ENCODE peak calls at places on chromosomes 1 and 21, in four cellular contexts. I is NCI-H524, D is lower lobe of right lung, K is naive B cell. A is an unnamed sample.

GRCh38 chr1:183590225-183591191 is at the start of gene NCF2:
- DNase-seq in I (no peak), D (peak; percentile 52), K (peak; percentile 89), A (peak; percentile 41)

GRCh38 chr1:94579876-94580294 is 38.3 kb upstream of the F3 start:
- DNase-seq in I (no peak), D (no peak), K (no peak), A (peak; percentile 98)

GRCh38 chr1:77218477-77219165 is 609 bp downstream of the PIGK start:
- DNase-seq in I (peak; percentile 18), D (no peak), K (no peak), A (peak; percentile 46)

GRCh38 chr1:17874665-17875064 is 119.5 kb downstream of the ACTL8 start:
- DNase-seq in I (no peak), D (no peak), K (no peak), A (peak; percentile 97)

GRCh38 chr1:109201123-109201703 is 12.5 kb upstream of the SARS1 start:
- DNase-seq in I (peak; percentile 52), D (peak; percentile 50), K (no peak), A (peak; percentile 80)

GRCh38 chr1:20058531-20058930 is 11.5 kb upstream of the PLA2G5 start:
- DNase-seq in I (no peak), D (no peak), K (no peak), A (peak; percentile 87)

GRCh38 chr1:202285908-202286307 is 55.8 kb downstream of the UBE2T start:
- DNase-seq in I (no peak), D (no peak), K (no peak), A (no peak)

GRCh38 chr1:153260473-153260979 is 1.0 kb downstream of the LORICRIN start:
- DNase-seq in I (no peak), D (no peak), K (peak; percentile 12), A (no peak)

GRCh38 chr1:228510101-228510850 is 23.1 kb downstream of the RNF187 start:
- DNase-seq in I (no peak), D (no peak), K (no peak), A (no peak)

GRCh38 chr1:153548722-153549695 is at the start of gene S100A3:
- DNase-seq in I (no peak), D (peak; percentile 45), K (no peak), A (peak; percentile 97)

GRCh38 chr1:36162680-36163079 is 6.7 kb downstream of the MAP7D1 start:
- DNase-seq in I (no peak), D (no peak), K (no peak), A (no peak)

GRCh38 chr1:107840746-107841145 is 124.2 kb downstream of the VAV3 start:
- DNase-seq in I (no peak), D (no peak), K (peak; percentile 35), A (no peak)

GRCh38 chr1:228334226-228334935 is 72.3 kb downstream of the TRIM11 start:
- DNase-seq in I (no peak), D (peak; percentile 44), K (no peak), A (no peak)

GRCh38 chr1:198701766-198702539 is 63.1 kb downstream of the PTPRC start:
- DNase-seq in I (no peak), D (no peak), K (peak; percentile 25), A (no peak)

GRCh38 chr1:204443871-204444581 is 32.4 kb upstream of the PPP1R15B start:
- DNase-seq in I (no peak), D (no peak), K (no peak), A (no peak)

GRCh38 chr1:30847358-30847972 is 61.1 kb downstream of the SDC3 start:
- DNase-seq in I (no peak), D (peak; percentile 80), K (no peak), A (peak; percentile 54)

GRCh38 chr1:47431534-47431933 is 6.3 kb upstream of the FOXD2 start:
- DNase-seq in I (no peak), D (no peak), K (no peak), A (peak; percentile 90)

GRCh38 chr1:25702101-25702775 is 85.6 kb downstream of the MAN1C1 start:
- DNase-seq in I (no peak), D (no peak), K (no peak), A (peak; percentile 74)

GRCh38 chr1:65979645-65980044 is 186.9 kb downstream of the PDE4B start:
- DNase-seq in I (no peak), D (no peak), K (no peak), A (no peak)

GRCh38 chr21:32347887-32348450 is 44.8 kb downstream of the URB1 start:
- DNase-seq in I (no peak), D (no peak), K (no peak), A (no peak)

GRCh38 chr21:38384675-38385074 is 113.6 kb downstream of the ERG start:
- DNase-seq in I (no peak), D (no peak), K (no peak), A (no peak)

GRCh38 chr21:26641062-26641461 is 68.0 kb upstream of the CYYR1 start:
- DNase-seq in I (no peak), D (no peak), K (no peak), A (no peak)

GRCh38 chr1:208107817-208108608 is 136.2 kb downstream of the PLXNA2 start:
- DNase-seq in I (no peak), D (no peak), K (no peak), A (peak; percentile 92)

GRCh38 chr1:240831191-240831631 is 219.3 kb upstream of the GREM2 start:
- DNase-seq in I (no peak), D (no peak), K (no peak), A (peak; percentile 94)

GRCh38 chr1:1023700-1024099 is 3.8 kb downstream of the AGRN start:
- DNase-seq in I (no peak), D (no peak), K (no peak), A (no peak)

GRCh38 chr1:67792756-67793475 is 40.4 kb downstream of the GNG12 start:
- DNase-seq in I (no peak), D (no peak), K (no peak), A (peak; percentile 38)

GRCh38 chr21:41410767-41411448 is 15.1 kb upstream of the MX1 start:
- DNase-seq in I (no peak), D (no peak), K (no peak), A (no peak)

GRCh38 chr1:157115429-157115838 is 15.8 kb upstream of the ETV3L start:
- DNase-seq in I (no peak), D (no peak), K (no peak), A (no peak)

GRCh38 chr1:156883919-156884318 is 9.6 kb upstream of the PEAR1 start:
- DNase-seq in I (no peak), D (no peak), K (no peak), A (no peak)